ENCODE peak calls at places on chromosomes 12 and 14, in seven cellular contexts. One of them, this sample, is unnamed.
A peak's percentile ranks its signal among the peaks of the same experiment; 100 is the strongest.

GRCh38 chr14:24329736-24330135 is 5.1 kb downstream of the ADCY4 start:
- DNase-seq in stomach: peak; percentile 62
- DNase-seq in pancreas: no peak
- DNase-seq in astrocyte: no peak
- DNase-seq in PC-9: no peak
- DNase-seq in IMR-90: no peak
- DNase-seq in tibial nerve: peak; percentile 47
- DNase-seq in this sample: no peak

GRCh38 chr12:56129210-56129691 is 1.2 kb downstream of the ESYT1 start:
- DNase-seq in IMR-90: peak; percentile 36
- DNase-seq in stomach: peak; percentile 70
- DNase-seq in astrocyte: peak; percentile 31
- DNase-seq in PC-9: peak; percentile 31
- DNase-seq in tibial nerve: peak; percentile 29
- DNase-seq in pancreas: peak; percentile 66
- DNase-seq in this sample: no peak

GRCh38 chr12:111766608-111767361 is at the start of gene ALDH2:
- DNase-seq in pancreas: peak; percentile 73
- DNase-seq in stomach: peak; percentile 83
- DNase-seq in IMR-90: peak; percentile 43
- DNase-seq in PC-9: peak; percentile 41
- DNase-seq in astrocyte: peak; percentile 25
- DNase-seq in tibial nerve: peak; percentile 70
- DNase-seq in this sample: peak; percentile 87

GRCh38 chr12:108697905-108698304 is 33.4 kb downstream of the CORO1C start:
- DNase-seq in tibial nerve: no peak
- DNase-seq in astrocyte: no peak
- DNase-seq in pancreas: no peak
- DNase-seq in IMR-90: no peak
- DNase-seq in stomach: no peak
- DNase-seq in PC-9: no peak
- DNase-seq in this sample: no peak

GRCh38 chr12:51430196-51430895 is 5.7 kb downstream of the SLC4A8 start:
- DNase-seq in tibial nerve: no peak
- DNase-seq in IMR-90: no peak
- DNase-seq in PC-9: no peak
- DNase-seq in astrocyte: no peak
- DNase-seq in pancreas: no peak
- DNase-seq in stomach: peak; percentile 40
- DNase-seq in this sample: no peak

GRCh38 chr12:96811083-96811482 is 96.0 kb upstream of the NEDD1 start:
- DNase-seq in astrocyte: peak; percentile 96
- DNase-seq in PC-9: peak; percentile 66
- DNase-seq in IMR-90: peak; percentile 85
- DNase-seq in pancreas: no peak
- DNase-seq in stomach: no peak
- DNase-seq in tibial nerve: no peak
- DNase-seq in this sample: no peak

GRCh38 chr14:51507556-51508511 is 143.9 kb upstream of the FRMD6 start:
- DNase-seq in IMR-90: peak; percentile 28
- DNase-seq in stomach: no peak
- DNase-seq in tibial nerve: peak; percentile 56
- DNase-seq in PC-9: no peak
- DNase-seq in pancreas: peak; percentile 42
- DNase-seq in astrocyte: peak; percentile 52
- DNase-seq in this sample: no peak

GRCh38 chr14:94707494-94707893 is 62.4 kb downstream of the GSC start:
- DNase-seq in tibial nerve: no peak
- DNase-seq in pancreas: no peak
- DNase-seq in PC-9: no peak
- DNase-seq in IMR-90: no peak
- DNase-seq in astrocyte: no peak
- DNase-seq in stomach: no peak
- DNase-seq in this sample: no peak

GRCh38 chr14:61472025-61472672 is 150.8 kb downstream of the PRKCH start:
- DNase-seq in astrocyte: peak; percentile 99
- DNase-seq in IMR-90: peak; percentile 99
- DNase-seq in tibial nerve: no peak
- DNase-seq in pancreas: no peak
- DNase-seq in PC-9: peak; percentile 100
- DNase-seq in stomach: no peak
- DNase-seq in this sample: no peak

GRCh38 chr12:111068281-111068680 is 147.9 kb upstream of the MYL2 start:
- DNase-seq in PC-9: no peak
- DNase-seq in IMR-90: no peak
- DNase-seq in stomach: no peak
- DNase-seq in tibial nerve: no peak
- DNase-seq in pancreas: no peak
- DNase-seq in astrocyte: no peak
- DNase-seq in this sample: no peak

GRCh38 chr14:60195179-60195810 is 30.1 kb upstream of the DHRS7 start:
- DNase-seq in PC-9: no peak
- DNase-seq in tibial nerve: no peak
- DNase-seq in IMR-90: no peak
- DNase-seq in stomach: no peak
- DNase-seq in pancreas: no peak
- DNase-seq in astrocyte: no peak
- DNase-seq in this sample: no peak

GRCh38 chr12:89429539-89429938 is 77.2 kb upstream of the DUSP6 start:
- DNase-seq in tibial nerve: no peak
- DNase-seq in pancreas: no peak
- DNase-seq in PC-9: no peak
- DNase-seq in IMR-90: no peak
- DNase-seq in astrocyte: no peak
- DNase-seq in stomach: no peak
- DNase-seq in this sample: no peak

GRCh38 chr12:124298685-124299410 is 4.0 kb downstream of the RFLNA start:
- DNase-seq in PC-9: no peak
- DNase-seq in tibial nerve: no peak
- DNase-seq in stomach: no peak
- DNase-seq in pancreas: no peak
- DNase-seq in astrocyte: no peak
- DNase-seq in IMR-90: no peak
- DNase-seq in this sample: no peak

GRCh38 chr14:99001241-99001640 is 270.8 kb downstream of the BCL11B start:
- DNase-seq in tibial nerve: no peak
- DNase-seq in PC-9: no peak
- DNase-seq in stomach: no peak
- DNase-seq in IMR-90: no peak
- DNase-seq in pancreas: no peak
- DNase-seq in astrocyte: no peak
- DNase-seq in this sample: no peak

GRCh38 chr12:106245767-106246166 is 2.1 kb downstream of the CKAP4 start:
- DNase-seq in pancreas: peak; percentile 50
- DNase-seq in astrocyte: peak; percentile 71
- DNase-seq in stomach: peak; percentile 76
- DNase-seq in IMR-90: peak; percentile 54
- DNase-seq in tibial nerve: no peak
- DNase-seq in PC-9: peak; percentile 70
- DNase-seq in this sample: no peak

GRCh38 chr12:89525002-89525823 is 617 bp upstream of the GALNT4 start:
- DNase-seq in astrocyte: peak; percentile 29
- DNase-seq in IMR-90: peak; percentile 21
- DNase-seq in PC-9: no peak
- DNase-seq in tibial nerve: no peak
- DNase-seq in stomach: peak; percentile 52
- DNase-seq in pancreas: peak; percentile 48
- DNase-seq in this sample: no peak

GRCh38 chr12:124510301-124510970 is 57.0 kb downstream of the NCOR2 start:
- DNase-seq in IMR-90: no peak
- DNase-seq in tibial nerve: no peak
- DNase-seq in astrocyte: no peak
- DNase-seq in pancreas: peak; percentile 51
- DNase-seq in stomach: peak; percentile 34
- DNase-seq in PC-9: peak; percentile 65
- DNase-seq in this sample: no peak

GRCh38 chr12:67910360-67911292 is 78.6 kb upstream of the IFNG-AS1 start:
- DNase-seq in astrocyte: peak; percentile 98
- DNase-seq in PC-9: peak; percentile 87
- DNase-seq in pancreas: no peak
- DNase-seq in IMR-90: peak; percentile 95
- DNase-seq in stomach: no peak
- DNase-seq in tibial nerve: no peak
- DNase-seq in this sample: no peak

GRCh38 chr14:62957562-62957961 is 87.7 kb downstream of the KCNH5 start:
- DNase-seq in pancreas: no peak
- DNase-seq in tibial nerve: no peak
- DNase-seq in PC-9: no peak
- DNase-seq in astrocyte: peak; percentile 100
- DNase-seq in stomach: no peak
- DNase-seq in IMR-90: peak; percentile 99
- DNase-seq in this sample: no peak

GRCh38 chr12:75977952-75978671 is 53.5 kb downstream of the PHLDA1 start:
- DNase-seq in PC-9: peak; percentile 100
- DNase-seq in IMR-90: peak; percentile 100
- DNase-seq in pancreas: no peak
- DNase-seq in stomach: peak; percentile 56
- DNase-seq in astrocyte: peak; percentile 100
- DNase-seq in tibial nerve: peak; percentile 78
- DNase-seq in this sample: no peak

GRCh38 chr12:94458882-94459772 is 540 bp downstream of the CEP83 start:
- DNase-seq in tibial nerve: peak; percentile 6
- DNase-seq in stomach: no peak
- DNase-seq in pancreas: no peak
- DNase-seq in IMR-90: peak; percentile 48
- DNase-seq in PC-9: no peak
- DNase-seq in astrocyte: peak; percentile 37
- DNase-seq in this sample: no peak

GRCh38 chr12:112716099-112717093 is 75.2 kb upstream of the RPH3A start:
- DNase-seq in tibial nerve: no peak
- DNase-seq in stomach: no peak
- DNase-seq in IMR-90: no peak
- DNase-seq in astrocyte: no peak
- DNase-seq in PC-9: no peak
- DNase-seq in pancreas: no peak
- DNase-seq in this sample: no peak

GRCh38 chr12:91565246-91565645 is 382.6 kb upstream of the DCN start:
- DNase-seq in astrocyte: peak; percentile 50
- DNase-seq in IMR-90: no peak
- DNase-seq in stomach: no peak
- DNase-seq in PC-9: no peak
- DNase-seq in tibial nerve: no peak
- DNase-seq in pancreas: no peak
- DNase-seq in this sample: no peak

GRCh38 chr12:530308-530707 is 70.6 kb downstream of the B4GALNT3 start:
- DNase-seq in stomach: no peak
- DNase-seq in tibial nerve: no peak
- DNase-seq in PC-9: peak; percentile 33
- DNase-seq in astrocyte: peak; percentile 61
- DNase-seq in pancreas: no peak
- DNase-seq in IMR-90: no peak
- DNase-seq in this sample: no peak

GRCh38 chr12:24899503-24900098 is 49.3 kb downstream of the BCAT1 start:
- DNase-seq in tibial nerve: no peak
- DNase-seq in IMR-90: no peak
- DNase-seq in astrocyte: no peak
- DNase-seq in pancreas: no peak
- DNase-seq in PC-9: no peak
- DNase-seq in stomach: no peak
- DNase-seq in this sample: no peak

GRCh38 chr14:72574687-72575086 is 319.2 kb downstream of the DPF3 start:
- DNase-seq in tibial nerve: no peak
- DNase-seq in IMR-90: no peak
- DNase-seq in astrocyte: no peak
- DNase-seq in pancreas: no peak
- DNase-seq in stomach: no peak
- DNase-seq in PC-9: no peak
- DNase-seq in this sample: no peak

GRCh38 chr12:106195638-106196037 is 52.2 kb downstream of the CKAP4 start:
- DNase-seq in astrocyte: peak; percentile 66
- DNase-seq in IMR-90: peak; percentile 10
- DNase-seq in PC-9: no peak
- DNase-seq in tibial nerve: peak; percentile 81
- DNase-seq in stomach: peak; percentile 26
- DNase-seq in pancreas: peak; percentile 30
- DNase-seq in this sample: no peak

GRCh38 chr12:122743895-122744525 is 8.6 kb upstream of the DENR start:
- DNase-seq in tibial nerve: no peak
- DNase-seq in stomach: no peak
- DNase-seq in PC-9: no peak
- DNase-seq in pancreas: no peak
- DNase-seq in astrocyte: no peak
- DNase-seq in IMR-90: no peak
- DNase-seq in this sample: no peak
- TF ChIP-seq CTCF in tibial nerve: no peak
- TF ChIP-seq CTCF in stomach: no peak
- TF ChIP-seq CTCF in PC-9: no peak
- TF ChIP-seq CTCF in pancreas: no peak
- TF ChIP-seq CTCF in astrocyte: no peak
- TF ChIP-seq CTCF in IMR-90: no peak
- TF ChIP-seq CTCF in this sample: no peak

GRCh38 chr12:100987552-100988277 is 193.1 kb downstream of the ANO4 start:
- DNase-seq in stomach: no peak
- DNase-seq in tibial nerve: no peak
- DNase-seq in astrocyte: peak; percentile 66
- DNase-seq in pancreas: peak; percentile 37
- DNase-seq in PC-9: peak; percentile 41
- DNase-seq in IMR-90: peak; percentile 70
- DNase-seq in this sample: no peak
- TF ChIP-seq CTCF in stomach: no peak
- TF ChIP-seq CTCF in tibial nerve: no peak
- TF ChIP-seq CTCF in astrocyte: peak; percentile 64
- TF ChIP-seq CTCF in pancreas: no peak
- TF ChIP-seq CTCF in PC-9: peak; percentile 51
- TF ChIP-seq CTCF in IMR-90: peak; percentile 55
- TF ChIP-seq CTCF in this sample: peak; percentile 13

DNA sequence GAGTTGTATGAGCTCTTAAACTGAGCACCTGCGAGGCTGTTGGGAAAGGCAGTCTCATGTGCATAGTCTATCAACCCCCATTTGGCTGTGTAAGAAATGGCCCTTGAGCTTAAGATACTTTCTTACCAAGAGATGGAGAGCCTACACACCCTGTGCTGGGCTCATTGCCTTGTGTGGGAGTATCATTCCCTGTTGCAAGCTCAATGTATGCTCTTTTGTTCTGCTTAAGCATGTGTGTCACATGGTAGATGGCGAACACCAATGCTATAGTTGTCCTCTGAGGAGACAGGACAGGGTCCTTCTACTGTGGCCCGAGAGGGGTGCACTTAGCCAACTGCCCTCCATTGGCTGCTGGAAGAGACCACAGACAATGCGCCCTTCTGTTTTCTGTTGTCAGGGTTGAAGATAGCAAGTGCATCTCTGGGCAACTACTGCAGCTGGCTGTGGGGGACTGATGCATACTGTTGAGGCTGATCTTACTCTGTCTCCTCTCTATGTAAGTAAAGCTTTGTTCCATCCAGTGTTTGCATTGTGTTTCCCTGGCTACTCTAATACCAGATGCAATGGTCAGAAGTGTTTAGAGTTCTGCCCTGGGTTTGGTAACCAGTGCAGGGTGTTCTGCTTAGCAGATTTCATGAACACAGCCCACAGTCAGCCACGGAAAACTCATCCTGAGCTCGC is 79.5 kb downstream of the PTPRB start:
- DNase-seq in PC-9: no peak
- DNase-seq in stomach: no peak
- DNase-seq in astrocyte: no peak
- DNase-seq in pancreas: no peak
- DNase-seq in IMR-90: no peak
- DNase-seq in tibial nerve: no peak
- DNase-seq in this sample: no peak
- TF ChIP-seq CTCF in PC-9: no peak
- TF ChIP-seq CTCF in stomach: no peak
- TF ChIP-seq CTCF in astrocyte: no peak
- TF ChIP-seq CTCF in pancreas: no peak
- TF ChIP-seq CTCF in IMR-90: no peak
- TF ChIP-seq CTCF in tibial nerve: no peak
- TF ChIP-seq CTCF in this sample: no peak

GRCh38 chr12:33267641-33268040 is 172.0 kb downstream of the SYT10 start:
- DNase-seq in stomach: no peak
- DNase-seq in PC-9: no peak
- DNase-seq in IMR-90: no peak
- DNase-seq in tibial nerve: no peak
- DNase-seq in astrocyte: no peak
- DNase-seq in pancreas: no peak
- DNase-seq in this sample: no peak
- TF ChIP-seq CTCF in stomach: no peak
- TF ChIP-seq CTCF in PC-9: no peak
- TF ChIP-seq CTCF in IMR-90: no peak
- TF ChIP-seq CTCF in tibial nerve: no peak
- TF ChIP-seq CTCF in astrocyte: no peak
- TF ChIP-seq CTCF in pancreas: no peak
- TF ChIP-seq CTCF in this sample: no peak

This sample was measured in D721Med.